ENCODE peak calls at places on chromosomes 4 and X, in nine cellular contexts. M, P, E, U, H, V, Z, C and T are unnamed samples.
A peak's percentile ranks its signal among the peaks of the same experiment; 100 is the strongest.

GRCh38 chr4:164177753-164178152 is 576.2 kb upstream of the SMIM31 start:
- DNase-seq in M (no peak), P (no peak), E (no peak), U (no peak), H (no peak), V (no peak), Z (no peak), C (no peak), T (no peak)

GRCh38 chr4:7422898-7423180 is 11.9 kb downstream of the PSAPL1 start:
- DNase-seq in M (no peak), P (no peak), E (no peak), U (no peak), H (no peak), V (no peak), Z (no peak), C (peak; percentile 16), T (no peak)

GRCh38 chr4:177441061-177441802 is 1.0 kb downstream of the AGA start:
- DNase-seq in M (peak; percentile 7), P (peak; percentile 61), E (peak; percentile 39), U (no peak), H (peak; percentile 28), V (no peak), Z (no peak), C (peak; percentile 37), T (no peak)

GRCh38 chrX:110795645-110796510 is at the start of gene CHRDL1:
- DNase-seq in M (peak; percentile 8), P (peak; percentile 5), E (no peak), U (no peak), H (no peak), V (peak; percentile 14), Z (peak; percentile 25), C (peak; percentile 20), T (peak; percentile 51)

GRCh38 chr4:157983300-157983699 is 189.5 kb downstream of the GASK1B start:
- DNase-seq in M (no peak), P (peak; percentile 92), E (no peak), U (no peak), H (no peak), V (no peak), Z (no peak), C (no peak), T (no peak)

GRCh38 chrX:104432321-104432720 is 133.7 kb upstream of the IL1RAPL2 start:
- DNase-seq in M (no peak), P (no peak), E (no peak), U (no peak), H (no peak), V (no peak), Z (no peak), C (no peak), T (no peak)

GRCh38 chr4:76784237-76784636 is 113.7 kb downstream of the SOWAHB start:
- DNase-seq in M (peak; percentile 30), P (no peak), E (no peak), U (no peak), H (peak; percentile 29), V (no peak), Z (no peak), C (no peak), T (no peak)

GRCh38 chrX:24515447-24515846 is 50.4 kb downstream of the PDK3 start:
- DNase-seq in M (peak; percentile 16), P (no peak), E (no peak), U (no peak), H (peak; percentile 48), V (no peak), Z (no peak), C (no peak), T (no peak)

GRCh38 chr4:111639876-111640275 is 505.4 kb upstream of the FAM241A start:
- DNase-seq in M (peak; percentile 87), P (no peak), E (no peak), U (no peak), H (peak; percentile 50), V (no peak), Z (no peak), C (no peak), T (no peak)

GRCh38 chrX:135707880-135708279 is 5.6 kb upstream of the CT45A1 start:
- DNase-seq in M (no peak), P (peak; percentile 30), E (peak; percentile 83), U (no peak), H (no peak), V (peak; percentile 3), Z (no peak), C (peak; percentile 47), T (no peak)

GRCh38 chrX:10106801-10107200 is 50.0 kb upstream of the CLCN4 start:
- DNase-seq in M (peak; percentile 22), P (no peak), E (peak; percentile 50), U (peak; percentile 55), H (peak; percentile 26), V (no peak), Z (no peak), C (peak; percentile 70), T (no peak)

GRCh38 chr4:184821242-184821641 is 4.5 kb downstream of the ACSL1 start:
- DNase-seq in M (no peak), P (no peak), E (no peak), U (no peak), H (no peak), V (no peak), Z (no peak), C (no peak), T (no peak)

GRCh38 chr4:81605278-81605677 is 133.6 kb upstream of the RASGEF1B start:
- DNase-seq in M (no peak), P (no peak), E (no peak), U (no peak), H (no peak), V (no peak), Z (no peak), C (no peak), T (no peak)

GRCh38 chr4:116866116-116866515 is 219.3 kb downstream of the TRAM1L1 start:
- DNase-seq in M (no peak), P (no peak), E (no peak), U (no peak), H (no peak), V (no peak), Z (no peak), C (no peak), T (no peak)

GRCh38 chrX:109270580-109271484 is 211.1 kb downstream of the GUCY2F start:
- DNase-seq in M (peak; percentile 10), P (no peak), E (peak; percentile 41), U (no peak), H (peak; percentile 12), V (no peak), Z (no peak), C (no peak), T (no peak)

GRCh38 chrX:31969714-31970113 is 897.9 kb upstream of the FTHL17 start:
- DNase-seq in M (no peak), P (no peak), E (no peak), U (no peak), H (no peak), V (no peak), Z (no peak), C (no peak), T (no peak)

GRCh38 chr4:182679531-182679930 is 237.7 kb downstream of the DCTD start:
- DNase-seq in M (no peak), P (no peak), E (no peak), U (no peak), H (no peak), V (no peak), Z (no peak), C (no peak), T (no peak)

GRCh38 chrX:4622768-4623167 is 909.3 kb upstream of the PRKX start:
- DNase-seq in M (no peak), P (no peak), E (no peak), U (no peak), H (no peak), V (no peak), Z (no peak), C (no peak), T (no peak)

GRCh38 chr4:158938462-158939044 is 164.3 kb upstream of the RAPGEF2 start:
- DNase-seq in M (peak; percentile 24), P (no peak), E (no peak), U (no peak), H (peak; percentile 35), V (no peak), Z (no peak), C (no peak), T (no peak)

GRCh38 chrX:120463241-120463640 is 5.9 kb downstream of the LAMP2 start:
- DNase-seq in M (peak; percentile 83), P (no peak), E (no peak), U (no peak), H (peak; percentile 87), V (no peak), Z (no peak), C (no peak), T (no peak)

GRCh38 chrX:149145845-149146285 is 359.2 kb downstream of the IDS start:
- DNase-seq in M (no peak), P (no peak), E (no peak), U (no peak), H (no peak), V (no peak), Z (no peak), C (no peak), T (no peak)

GRCh38 chrX:39212456-39212855 is 411.2 kb downstream of the MID1IP1 start:
- DNase-seq in M (no peak), P (no peak), E (peak; percentile 67), U (no peak), H (no peak), V (no peak), Z (no peak), C (no peak), T (no peak)

GRCh38 chr4:78722320-78722719 is 53.8 kb upstream of the BMP2K start:
- DNase-seq in M (no peak), P (no peak), E (no peak), U (no peak), H (no peak), V (no peak), Z (no peak), C (no peak), T (no peak)

GRCh38 chrX:21993265-21993664 is 38.9 kb upstream of the PHEX start:
- DNase-seq in M (no peak), P (no peak), E (no peak), U (no peak), H (no peak), V (peak; percentile 11), Z (no peak), C (no peak), T (no peak)

GRCh38 chr4:125010776-125011503 is 298.4 kb upstream of the ANKRD50 start:
- DNase-seq in M (peak; percentile 10), P (no peak), E (no peak), U (no peak), H (no peak), V (no peak), Z (no peak), C (no peak), T (no peak)

GRCh38 chr4:52931238-52931637 is 69.1 kb downstream of the RASL11B start:
- DNase-seq in M (no peak), P (no peak), E (no peak), U (no peak), H (peak; percentile 53), V (no peak), Z (no peak), C (no peak), T (no peak)

GRCh38 chrX:72258174-72258573 is 18.9 kb downstream of the RPS4X start:
- DNase-seq in M (peak; percentile 85), P (no peak), E (no peak), U (no peak), H (peak; percentile 83), V (no peak), Z (no peak), C (no peak), T (no peak)

GRCh38 chr4:174669278-174669677 is 147.0 kb upstream of the HPGD start:
- DNase-seq in M (peak; percentile 97), P (peak; percentile 67), E (no peak), U (no peak), H (peak; percentile 93), V (no peak), Z (no peak), C (no peak), T (no peak)

GRCh38 chrX:16882188-16882587 is 12.0 kb upstream of the RBBP7 start:
- DNase-seq in M (peak; percentile 21), P (no peak), E (no peak), U (no peak), H (peak; percentile 33), V (peak; percentile 16), Z (no peak), C (no peak), T (no peak)

GRCh38 chr4:143406523-143406922 is 69.8 kb downstream of the GAB1 start:
- DNase-seq in M (peak; percentile 69), P (no peak), E (peak; percentile 31), U (no peak), H (peak; percentile 88), V (no peak), Z (no peak), C (no peak), T (no peak)

GRCh38 chr4:47106561-47106960 is 75.2 kb downstream of the GABRB1 start:
- DNase-seq in M (no peak), P (no peak), E (no peak), U (no peak), H (peak; percentile 25), V (no peak), Z (no peak), C (no peak), T (no peak)